ENCODE peak calls at places on chromosomes 12 and 14, in ten cellular contexts. O, S, R, L, G, J, F, Y, Q and H are unnamed samples.

GRCh38 chr12:40152783-40153383 is 47.0 kb upstream of the SLC2A13 start:
- DNase-seq in F (no peak), J (peak; percentile 15), G (peak; percentile 9), Y (peak; percentile 38), Q (peak; percentile 71), O (peak; percentile 40), L (no peak), S (no peak), R (peak; percentile 32), H (peak; percentile 49)

GRCh38 chr12:89707992-89708792 is 446 bp downstream of the ATP2B1 start:
- DNase-seq in J (no peak), L (no peak), F (peak; percentile 77), Y (peak; percentile 42), S (peak; percentile 7), R (no peak), Q (no peak), O (no peak), G (peak; percentile 22), H (peak; percentile 14)

GRCh38 chr12:124834822-124835221 is 28.8 kb downstream of the SCARB1 start:
- DNase-seq in L (no peak), O (no peak), F (no peak), Y (no peak), R (no peak), J (no peak), Q (no peak), S (no peak), G (no peak), H (no peak)

GRCh38 chr14:61470954-61471279 is 149.5 kb downstream of the PRKCH start:
- DNase-seq in Y (no peak), S (no peak), F (no peak), J (no peak), L (no peak), Q (no peak), G (no peak), O (no peak), R (no peak), H (no peak)

GRCh38 chr12:42704810-42705401 is 115.4 kb upstream of the PRICKLE1 start:
- DNase-seq in G (no peak), S (no peak), O (no peak), R (no peak), J (no peak), L (no peak), F (no peak), Y (no peak), Q (no peak), H (no peak)

GRCh38 chr14:23528555-23528954 is 23.0 kb downstream of the ZFHX2 start:
- DNase-seq in O (no peak), L (no peak), S (no peak), Q (no peak), R (no peak), F (no peak), Y (no peak), G (no peak), J (no peak), H (no peak)

GRCh38 chr14:99148861-99149610 is 123.0 kb downstream of the BCL11B start:
- DNase-seq in Q (no peak), R (no peak), G (no peak), L (no peak), Y (no peak), S (no peak), J (no peak), F (no peak), O (no peak), H (no peak)

GRCh38 chr12:57889541-57889989 is 43.0 kb upstream of the CTDSP2 start:
- DNase-seq in S (no peak), F (peak; percentile 87), L (peak; percentile 58), Y (no peak), G (no peak), J (peak; percentile 92), R (no peak), Q (peak; percentile 99), O (no peak), H (no peak)

GRCh38 chr14:47040490-47040889 is 388.9 kb upstream of the RPL10L start:
- DNase-seq in O (no peak), J (no peak), F (no peak), L (peak; percentile 2), Q (no peak), R (peak; percentile 15), G (no peak), Y (no peak), S (peak; percentile 7), H (no peak)

GRCh38 chr12:126908765-126909142 is 1358.2 kb upstream of the TMEM132C start:
- DNase-seq in J (no peak), S (no peak), O (no peak), F (no peak), L (no peak), G (no peak), Q (no peak), R (no peak), Y (no peak), H (no peak)

GRCh38 chr12:93080994-93081809 is 152.1 kb upstream of the EEA1 start:
- DNase-seq in O (no peak), Y (no peak), J (no peak), G (no peak), F (no peak), R (no peak), Q (peak; percentile 39), S (no peak), L (no peak), H (no peak)

GRCh38 chr12:118302053-118302452 is 70.7 kb downstream of the TAOK3 start:
- DNase-seq in L (no peak), Y (no peak), F (no peak), S (no peak), G (no peak), R (no peak), Q (peak; percentile 49), O (no peak), J (peak; percentile 20), H (no peak)

GRCh38 chr14:104147346-104148125 is 9.1 kb downstream of the KIF26A start:
- DNase-seq in R (no peak), O (no peak), S (no peak), L (no peak), Y (no peak), G (no peak), Q (no peak), F (peak; percentile 65), J (no peak), H (no peak)

GRCh38 chr12:121791671-121792496 is 1.6 kb downstream of the RHOF start:
- DNase-seq in J (no peak), F (peak; percentile 34), O (no peak), Y (no peak), Q (no peak), S (no peak), R (no peak), L (no peak), G (no peak), H (no peak)

GRCh38 chr12:51218607-51219161 is 822 bp upstream of the POU6F1 start:
- DNase-seq in Q (no peak), J (no peak), R (no peak), O (no peak), L (no peak), S (no peak), G (no peak), Y (no peak), F (no peak), H (no peak)

GRCh38 chr14:68479247-68479646 is 313.6 kb downstream of the ZFP36L1 start:
- DNase-seq in O (no peak), G (no peak), R (no peak), L (no peak), J (no peak), Y (no peak), F (no peak), Q (no peak), S (no peak), H (no peak)

GRCh38 chr12:121871501-121871900 is 12.8 kb upstream of the HPD start:
- DNase-seq in J (no peak), O (no peak), Y (no peak), F (no peak), G (no peak), S (no peak), L (no peak), R (no peak), Q (no peak), H (no peak)